ENCODE peak calls at places on chromosomes 4 and X, in six cellular contexts. One of them, this sample, is unnamed.

GRCh38 chr4:39597695-39598381 is 40.8 kb downstream of the SMIM14 start:
- DNase-seq in left lung: no peak
- DNase-seq in uterus: no peak
- DNase-seq in T follicular helper cell: no peak
- DNase-seq in lower lobe of right lung: no peak
- DNase-seq in neural progenitor cell: no peak
- DNase-seq in this sample: no peak

GRCh38 chrX:74343970-74344622 is 40.1 kb downstream of the ZCCHC13 start:
- DNase-seq in neural progenitor cell: peak
- DNase-seq in uterus: no peak
- DNase-seq in lower lobe of right lung: no peak
- DNase-seq in left lung: no peak
- DNase-seq in T follicular helper cell: peak
- DNase-seq in this sample: no peak

GRCh38 chr4:24210332-24210902 is 320.6 kb upstream of the PPARGC1A start:
- DNase-seq in lower lobe of right lung: peak
- DNase-seq in T follicular helper cell: no peak
- DNase-seq in neural progenitor cell: no peak
- DNase-seq in left lung: peak
- DNase-seq in uterus: peak
- DNase-seq in this sample: peak

GRCh38 chrX:99078301-99078700 is 1331.8 kb downstream of the PCDH19 start:
- DNase-seq in left lung: no peak
- DNase-seq in T follicular helper cell: no peak
- DNase-seq in lower lobe of right lung: no peak
- DNase-seq in neural progenitor cell: no peak
- DNase-seq in uterus: no peak
- DNase-seq in this sample: peak

GRCh38 chr4:183471960-183472708 is 27.7 kb downstream of the CDKN2AIP start:
- DNase-seq in neural progenitor cell: peak
- DNase-seq in lower lobe of right lung: peak
- DNase-seq in uterus: peak
- DNase-seq in left lung: peak
- DNase-seq in T follicular helper cell: peak
- DNase-seq in this sample: peak

GRCh38 chr4:88765729-88766128 is 68.1 kb upstream of the NAP1L5 start:
- DNase-seq in lower lobe of right lung: no peak
- DNase-seq in T follicular helper cell: no peak
- DNase-seq in neural progenitor cell: no peak
- DNase-seq in uterus: no peak
- DNase-seq in left lung: no peak
- DNase-seq in this sample: no peak

GRCh38 chrX:108473979-108474378 is 34.3 kb downstream of the COL4A5 start:
- DNase-seq in T follicular helper cell: no peak
- DNase-seq in neural progenitor cell: no peak
- DNase-seq in left lung: no peak
- DNase-seq in uterus: no peak
- DNase-seq in lower lobe of right lung: no peak
- DNase-seq in this sample: no peak

GRCh38 chr4:102778720-102779119 is 18.0 kb upstream of the MANBA start:
- DNase-seq in lower lobe of right lung: no peak
- DNase-seq in neural progenitor cell: no peak
- DNase-seq in T follicular helper cell: no peak
- DNase-seq in left lung: no peak
- DNase-seq in uterus: no peak
- DNase-seq in this sample: no peak

GRCh38 chr4:19945979-19946380 is 305.7 kb upstream of the SLIT2 start:
- DNase-seq in uterus: no peak
- DNase-seq in left lung: no peak
- DNase-seq in neural progenitor cell: no peak
- DNase-seq in lower lobe of right lung: no peak
- DNase-seq in T follicular helper cell: no peak
- DNase-seq in this sample: no peak

GRCh38 chr4:66160606-66161005 is 490.3 kb upstream of the EPHA5 start:
- DNase-seq in T follicular helper cell: no peak
- DNase-seq in uterus: no peak
- DNase-seq in lower lobe of right lung: no peak
- DNase-seq in left lung: no peak
- DNase-seq in neural progenitor cell: no peak
- DNase-seq in this sample: no peak

GRCh38 chr4:110335399-110335798 is 137.0 kb upstream of the ELOVL6 start:
- DNase-seq in uterus: no peak
- DNase-seq in T follicular helper cell: no peak
- DNase-seq in left lung: no peak
- DNase-seq in neural progenitor cell: no peak
- DNase-seq in lower lobe of right lung: no peak
- DNase-seq in this sample: no peak

GRCh38 chr4:74109116-74109791 is 10.3 kb upstream of the CXCL2 start:
- DNase-seq in lower lobe of right lung: peak
- DNase-seq in T follicular helper cell: no peak
- DNase-seq in uterus: no peak
- DNase-seq in left lung: peak
- DNase-seq in neural progenitor cell: peak
- DNase-seq in this sample: no peak

GRCh38 chr4:36159208-36159607 is 85.1 kb downstream of the ARAP2 start:
- DNase-seq in uterus: no peak
- DNase-seq in T follicular helper cell: no peak
- DNase-seq in lower lobe of right lung: no peak
- DNase-seq in left lung: no peak
- DNase-seq in neural progenitor cell: no peak
- DNase-seq in this sample: no peak

GRCh38 chr4:53365486-53366300 is at the start of gene SCFD2:
- DNase-seq in uterus: peak
- DNase-seq in T follicular helper cell: peak
- DNase-seq in lower lobe of right lung: peak
- DNase-seq in neural progenitor cell: peak
- DNase-seq in left lung: peak
- DNase-seq in this sample: peak

GRCh38 chr4:1277667-1278335 is 11.9 kb upstream of the MAEA start:
- DNase-seq in uterus: no peak
- DNase-seq in lower lobe of right lung: no peak
- DNase-seq in left lung: no peak
- DNase-seq in neural progenitor cell: no peak
- DNase-seq in T follicular helper cell: no peak
- DNase-seq in this sample: no peak

GRCh38 chr4:140240237-140240636 is 86.3 kb upstream of the MAML3 start:
- DNase-seq in lower lobe of right lung: no peak
- DNase-seq in T follicular helper cell: no peak
- DNase-seq in uterus: no peak
- DNase-seq in left lung: no peak
- DNase-seq in neural progenitor cell: no peak
- DNase-seq in this sample: no peak

GRCh38 chr4:184453402-184454160 is 20.8 kb downstream of the IRF2 start:
- DNase-seq in lower lobe of right lung: no peak
- DNase-seq in T follicular helper cell: no peak
- DNase-seq in neural progenitor cell: peak
- DNase-seq in left lung: no peak
- DNase-seq in uterus: no peak
- DNase-seq in this sample: no peak

GRCh38 chr4:15779336-15779735 is 1.2 kb downstream of the CD38 start:
- DNase-seq in neural progenitor cell: peak
- DNase-seq in lower lobe of right lung: peak
- DNase-seq in left lung: no peak
- DNase-seq in T follicular helper cell: no peak
- DNase-seq in uterus: peak
- DNase-seq in this sample: no peak

GRCh38 chr4:98027827-98028226 is 115.4 kb downstream of the STPG2 start:
- DNase-seq in lower lobe of right lung: no peak
- DNase-seq in uterus: no peak
- DNase-seq in left lung: no peak
- DNase-seq in neural progenitor cell: peak
- DNase-seq in T follicular helper cell: no peak
- DNase-seq in this sample: no peak

GRCh38 chrX:8726031-8726652 is 5.8 kb downstream of the ANOS1 start:
- DNase-seq in uterus: no peak
- DNase-seq in lower lobe of right lung: no peak
- DNase-seq in left lung: no peak
- DNase-seq in neural progenitor cell: no peak
- DNase-seq in T follicular helper cell: no peak
- DNase-seq in this sample: no peak

GRCh38 chrX:9948406-9948805 is 18.8 kb upstream of the CLDN34 start:
- DNase-seq in lower lobe of right lung: no peak
- DNase-seq in T follicular helper cell: no peak
- DNase-seq in uterus: no peak
- DNase-seq in left lung: no peak
- DNase-seq in neural progenitor cell: no peak
- DNase-seq in this sample: no peak

GRCh38 chr4:137360701-137361213 is 171.5 kb downstream of the PCDH18 start:
- DNase-seq in uterus: no peak
- DNase-seq in left lung: no peak
- DNase-seq in T follicular helper cell: no peak
- DNase-seq in lower lobe of right lung: no peak
- DNase-seq in neural progenitor cell: no peak
- DNase-seq in this sample: no peak

GRCh38 chr4:43362875-43363636 is 470.5 kb downstream of the GRXCR1 start:
- DNase-seq in uterus: no peak
- DNase-seq in T follicular helper cell: no peak
- DNase-seq in neural progenitor cell: no peak
- DNase-seq in lower lobe of right lung: no peak
- DNase-seq in left lung: no peak
- DNase-seq in this sample: no peak

GRCh38 chrX:56281789-56282188 is 49.6 kb downstream of the KLF8 start:
- DNase-seq in uterus: no peak
- DNase-seq in neural progenitor cell: peak
- DNase-seq in T follicular helper cell: peak
- DNase-seq in left lung: no peak
- DNase-seq in lower lobe of right lung: no peak
- DNase-seq in this sample: no peak

GRCh38 chr4:60389636-60390035 is 810.5 kb upstream of the ADGRL3 start:
- DNase-seq in uterus: no peak
- DNase-seq in neural progenitor cell: no peak
- DNase-seq in lower lobe of right lung: no peak
- DNase-seq in T follicular helper cell: no peak
- DNase-seq in left lung: no peak
- DNase-seq in this sample: no peak

GRCh38 chr4:21819086-21819485 is 129.5 kb downstream of the KCNIP4 start:
- DNase-seq in lower lobe of right lung: no peak
- DNase-seq in left lung: no peak
- DNase-seq in neural progenitor cell: no peak
- DNase-seq in uterus: no peak
- DNase-seq in T follicular helper cell: no peak
- DNase-seq in this sample: no peak

GRCh38 chr4:183257808-183258207 is 62.3 kb downstream of the CLDN22 start:
- DNase-seq in left lung: no peak
- DNase-seq in T follicular helper cell: no peak
- DNase-seq in neural progenitor cell: peak
- DNase-seq in lower lobe of right lung: no peak
- DNase-seq in uterus: no peak
- DNase-seq in this sample: no peak

GRCh38 chr4:185838514-185839203 is 26.7 kb upstream of the SORBS2 start:
- DNase-seq in uterus: no peak
- DNase-seq in T follicular helper cell: no peak
- DNase-seq in lower lobe of right lung: no peak
- DNase-seq in neural progenitor cell: no peak
- DNase-seq in left lung: no peak
- DNase-seq in this sample: no peak

GRCh38 chrX:37993857-37994619 is 12.3 kb upstream of the SYTL5 start:
- DNase-seq in lower lobe of right lung: peak
- DNase-seq in T follicular helper cell: no peak
- DNase-seq in left lung: no peak
- DNase-seq in neural progenitor cell: peak
- DNase-seq in uterus: no peak
- DNase-seq in this sample: no peak